ENCODE peak calls at places on chromosomes 16 and 17, in six cellular contexts. H, S, W, M, J and A are unnamed samples.

GRCh38 chr17:7929158-7930029 is at the start of gene KCNAB3:
- DNase-seq in H (peak), S (peak), W (peak), M (peak), J (no peak), A (peak)

GRCh38 chr17:79180358-79181005 is 105.9 kb downstream of the ENGASE start:
- DNase-seq in H (no peak), S (no peak), W (no peak), M (no peak), J (no peak), A (no peak)

GRCh38 chr16:48611329-48612137 is 1.6 kb upstream of the N4BP1 start:
- DNase-seq in H (no peak), S (peak), W (peak), M (peak), J (no peak), A (no peak)

GRCh38 chr17:66951605-66951953 is 12.9 kb upstream of the CACNG4 start:
- DNase-seq in H (no peak), S (peak), W (no peak), M (no peak), J (no peak), A (no peak)

GRCh38 chr16:22962905-22963304 is 148.9 kb downstream of the HS3ST2 start:
- DNase-seq in H (no peak), S (no peak), W (no peak), M (no peak), J (no peak), A (no peak)

GRCh38 chr17:32496348-32497078 is 9.7 kb downstream of the CDK5R1 start:
- DNase-seq in H (peak), S (no peak), W (no peak), M (no peak), J (no peak), A (peak)

GRCh38 chr17:45225964-45226530 is 4.4 kb downstream of the FMNL1 start:
- DNase-seq in H (no peak), S (peak), W (peak), M (peak), J (peak), A (no peak)

GRCh38 chr16:64417711-64418227 is 704.1 kb downstream of the CDH11 start:
- DNase-seq in H (peak), S (no peak), W (no peak), M (no peak), J (no peak), A (peak)

GRCh38 chr17:60720763-60721531 is 43.3 kb downstream of the BCAS3 start:
- DNase-seq in H (peak), S (peak), W (peak), M (peak), J (no peak), A (peak)

GRCh38 chr16:48223490-48223889 is 20.6 kb upstream of the LONP2 start:
- DNase-seq in H (no peak), S (no peak), W (no peak), M (no peak), J (no peak), A (no peak)

GRCh38 chr16:24639769-24640168 is 89.7 kb upstream of the TNRC6A start:
- DNase-seq in H (peak), S (no peak), W (no peak), M (no peak), J (no peak), A (no peak)

GRCh38 chr16:89395150-89396142 is 94.9 kb downstream of the ANKRD11 start:
- DNase-seq in H (peak), S (no peak), W (peak), M (no peak), J (peak), A (peak)

GRCh38 chr17:74433421-74434121 is 1.7 kb downstream of the GPRC5C start:
- DNase-seq in H (peak), S (peak), W (no peak), M (no peak), J (no peak), A (no peak)

GRCh38 chr17:4518901-4519300 is 20.2 kb downstream of the SPNS2 start:
- DNase-seq in H (no peak), S (no peak), W (no peak), M (no peak), J (no peak), A (no peak)

GRCh38 chr16:1385232-1385631 is 29.3 kb downstream of the UNKL start:
- DNase-seq in H (no peak), S (no peak), W (no peak), M (no peak), J (no peak), A (no peak)

GRCh38 chr17:17443173-17443572 is 33.6 kb upstream of the MED9 start:
- DNase-seq in H (no peak), S (no peak), W (no peak), M (no peak), J (no peak), A (peak)

GRCh38 chr17:20944014-20944905 is 98.6 kb downstream of the USP22 start:
- DNase-seq in H (no peak), S (peak), W (peak), M (peak), J (no peak), A (no peak)

GRCh38 chr17:27346228-27346899 is 52.5 kb downstream of the WSB1 start:
- DNase-seq in H (peak), S (no peak), W (no peak), M (no peak), J (no peak), A (no peak)

GRCh38 chr17:64411999-64412771 is 21.5 kb upstream of the PECAM1 start:
- DNase-seq in H (peak), S (peak), W (peak), M (no peak), J (no peak), A (peak)

GRCh38 chr16:66045626-66046025 is 320.9 kb upstream of the CDH5 start:
- DNase-seq in H (peak), S (no peak), W (no peak), M (no peak), J (no peak), A (peak)

GRCh38 chr17:82647593-82648164 is 565 bp downstream of the WDR45B start:
- DNase-seq in H (peak), S (peak), W (peak), M (peak), J (no peak), A (peak)

GRCh38 chr17:59851431-59852375 is 41.0 kb downstream of the TUBD1 start:
- DNase-seq in H (peak), S (no peak), W (peak), M (no peak), J (no peak), A (peak)

GRCh38 chr17:21089145-21089544 is 37.6 kb upstream of the DHRS7B start:
- DNase-seq in H (no peak), S (no peak), W (no peak), M (no peak), J (no peak), A (peak)

GRCh38 chr17:78736526-78737079 is 45.5 kb downstream of the CYTH1 start:
- DNase-seq in H (no peak), S (peak), W (peak), M (peak), J (peak), A (no peak)

GRCh38 chr16:3020604-3021448 is 658 bp downstream of the TNFRSF12A start:
- DNase-seq in H (peak), S (peak), W (peak), M (peak), J (peak), A (peak)

GRCh38 chr16:85423186-85423550 is 190.0 kb upstream of the GSE1 start:
- DNase-seq in H (no peak), S (no peak), W (no peak), M (no peak), J (no peak), A (no peak)

GRCh38 chr17:34758316-34758715 is 178.9 kb downstream of the TMEM132E start:
- DNase-seq in H (no peak), S (no peak), W (no peak), M (no peak), J (no peak), A (no peak)

GRCh38 chr17:80793851-80794267 is 197.8 kb upstream of the CHMP6 start:
- DNase-seq in H (peak), S (no peak), W (no peak), M (no peak), J (no peak), A (peak)

GRCh38 chr17:72843591-72843990 is 248.9 kb downstream of the SLC39A11 start:
- DNase-seq in H (no peak), S (no peak), W (no peak), M (no peak), J (no peak), A (no peak)

GRCh38 chr16:29760567-29761279 is 14.9 kb upstream of the C16orf54 start:
- DNase-seq in H (no peak), S (no peak), W (no peak), M (no peak), J (no peak), A (no peak)

GRCh38 chr17:72952641-72953313 is 139.7 kb downstream of the SLC39A11 start:
- DNase-seq in H (no peak), S (peak), W (no peak), M (no peak), J (no peak), A (no peak)

GRCh38 chr17:32350662-32351418 is 883 bp downstream of the ZNF207 start:
- DNase-seq in H (peak), S (no peak), W (peak), M (peak), J (no peak), A (peak)

GRCh38 chr17:35183332-35183731 is 10.9 kb downstream of the SLC35G3 start:
- DNase-seq in H (no peak), S (no peak), W (no peak), M (no peak), J (no peak), A (no peak)

GRCh38 chr17:57655564-57655963 is 89.5 kb downstream of the CCDC182 start:
- DNase-seq in H (no peak), S (no peak), W (no peak), M (no peak), J (no peak), A (no peak)

GRCh38 chr17:58344791-58345157 is 7.2 kb downstream of the SUPT4H1 start:
- DNase-seq in H (no peak), S (peak), W (no peak), M (peak), J (no peak), A (no peak)

GRCh38 chr16:59385953-59386352 is 651.8 kb upstream of the GOT2 start:
- DNase-seq in H (peak), S (no peak), W (no peak), M (no peak), J (no peak), A (peak)

GRCh38 chr16:47617732-47618131 is 156.6 kb downstream of the PHKB start:
- DNase-seq in H (peak), S (peak), W (no peak), M (no peak), J (no peak), A (no peak)

GRCh38 chr17:80284631-80285030 is 24.0 kb downstream of the RNF213 start:
- DNase-seq in H (no peak), S (peak), W (no peak), M (no peak), J (no peak), A (no peak)

GRCh38 chr16:73232555-73233422 is 184.9 kb upstream of the ZFHX3 start:
- DNase-seq in H (peak), S (peak), W (peak), M (no peak), J (no peak), A (no peak)